ENCODE peak calls at places on chromosomes 5 and 9, in four cellular contexts. One of them, this sample, is unnamed. For H3K9me3 and H3K4me1, the result is how much of the 10 kb centered on the place peaks cover.

GRCh38 chr9:60545346-60546315 is 368.6 kb upstream of the SPATA31A5 start:
- DNase-seq in K562: no peak
- DNase-seq in hepatocyte: no peak
- DNase-seq in CD8-positive, alpha-beta memory T cell: no peak
- DNase-seq in this sample: no peak

GRCh38 chr5:154397652-154398406 is 48.0 kb upstream of the SAP30L start:
- DNase-seq in hepatocyte: no peak
- DNase-seq in K562: no peak
- DNase-seq in CD8-positive, alpha-beta memory T cell: no peak
- DNase-seq in this sample: no peak

GRCh38 chr5:140570058-140570457 is 5.4 kb downstream of the SLC35A4 start:
- DNase-seq in hepatocyte: no peak
- DNase-seq in CD8-positive, alpha-beta memory T cell: no peak
- DNase-seq in K562: no peak
- DNase-seq in this sample: no peak

GRCh38 chr9:90019596-90019995 is 414.8 kb downstream of the GADD45G start:
- DNase-seq in K562: no peak
- DNase-seq in CD8-positive, alpha-beta memory T cell: no peak
- DNase-seq in hepatocyte: no peak
- DNase-seq in this sample: no peak

GRCh38 chr5:43049216-43049615 is 9.1 kb upstream of the ANXA2R start:
- DNase-seq in hepatocyte: peak
- DNase-seq in CD8-positive, alpha-beta memory T cell: no peak
- DNase-seq in K562: no peak
- DNase-seq in this sample: no peak

GRCh38 chr9:37100750-37101149 is 19.6 kb upstream of the ZCCHC7 start:
- DNase-seq in hepatocyte: no peak
- DNase-seq in K562: no peak
- DNase-seq in CD8-positive, alpha-beta memory T cell: no peak
- DNase-seq in this sample: no peak

GRCh38 chr9:69215774-69216482 is 41.9 kb downstream of the TJP2 start:
- DNase-seq in K562: peak
- DNase-seq in CD8-positive, alpha-beta memory T cell: no peak
- DNase-seq in hepatocyte: no peak
- DNase-seq in this sample: no peak

GRCh38 chr9:88874391-88874790 is 116.9 kb upstream of the S1PR3 start:
- DNase-seq in CD8-positive, alpha-beta memory T cell: no peak
- DNase-seq in K562: peak
- DNase-seq in hepatocyte: peak
- DNase-seq in this sample: no peak

GRCh38 chr9:96462538-96462937 is 12.6 kb downstream of the HABP4 start:
- DNase-seq in hepatocyte: no peak
- DNase-seq in CD8-positive, alpha-beta memory T cell: no peak
- DNase-seq in K562: no peak
- DNase-seq in this sample: no peak

GRCh38 chr9:111038336-111039202 is at the start of gene LPAR1:
- DNase-seq in CD8-positive, alpha-beta memory T cell: no peak
- DNase-seq in hepatocyte: peak
- DNase-seq in K562: no peak
- DNase-seq in this sample: no peak

GRCh38 chr9:3507395-3508077 is 18.3 kb downstream of the RFX3 start:
- DNase-seq in K562: peak
- DNase-seq in hepatocyte: no peak
- DNase-seq in CD8-positive, alpha-beta memory T cell: no peak
- DNase-seq in this sample: no peak

GRCh38 chr5:62212648-62213047 is 93.4 kb upstream of the KIF2A start:
- DNase-seq in K562: no peak
- DNase-seq in hepatocyte: no peak
- DNase-seq in CD8-positive, alpha-beta memory T cell: no peak
- DNase-seq in this sample: no peak

GRCh38 chr5:41921166-41921565 is 3.9 kb upstream of the FBXO4 start:
- DNase-seq in hepatocyte: no peak
- DNase-seq in CD8-positive, alpha-beta memory T cell: no peak
- DNase-seq in K562: no peak
- DNase-seq in this sample: no peak

GRCh38 chr9:125609744-125610143 is 97.3 kb downstream of the MAPKAP1 start:
- DNase-seq in K562: no peak
- DNase-seq in hepatocyte: no peak
- DNase-seq in CD8-positive, alpha-beta memory T cell: no peak
- DNase-seq in this sample: no peak

GRCh38 chr5:170105643-170106611 is at the start of gene FOXI1:
- DNase-seq in CD8-positive, alpha-beta memory T cell: no peak
- DNase-seq in hepatocyte: no peak
- DNase-seq in K562: no peak
- DNase-seq in this sample: no peak

GRCh38 chr9:87109182-87109581 is 161.9 kb upstream of the GAS1 start:
- DNase-seq in CD8-positive, alpha-beta memory T cell: no peak
- DNase-seq in K562: no peak
- DNase-seq in hepatocyte: no peak
- DNase-seq in this sample: no peak

GRCh38 chr5:81657386-81657785 is 93.5 kb downstream of the SSBP2 start:
- DNase-seq in K562: peak
- DNase-seq in hepatocyte: peak
- DNase-seq in CD8-positive, alpha-beta memory T cell: no peak
- DNase-seq in this sample: no peak

GRCh38 chr9:128127990-128128835 is 684 bp upstream of the PTGES2 start:
- DNase-seq in K562: peak
- DNase-seq in hepatocyte: peak
- DNase-seq in CD8-positive, alpha-beta memory T cell: peak
- DNase-seq in this sample: peak

GRCh38 chr5:142015781-142016533 is 3.1 kb upstream of the GNPDA1 start:
- DNase-seq in hepatocyte: peak
- DNase-seq in CD8-positive, alpha-beta memory T cell: peak
- DNase-seq in K562: no peak
- DNase-seq in this sample: no peak

GRCh38 chr5:9712506-9713285 is 82.5 kb upstream of the TAS2R1 start:
- DNase-seq in K562: no peak
- DNase-seq in CD8-positive, alpha-beta memory T cell: no peak
- DNase-seq in hepatocyte: peak
- DNase-seq in this sample: no peak

GRCh38 chr5:174094857-174095606 is 49.5 kb downstream of the NSG2 start:
- DNase-seq in K562: no peak
- DNase-seq in CD8-positive, alpha-beta memory T cell: no peak
- DNase-seq in hepatocyte: no peak
- DNase-seq in this sample: no peak

GRCh38 chr9:10339152-10339551 is 273.6 kb downstream of the PTPRD start:
- DNase-seq in hepatocyte: no peak
- DNase-seq in CD8-positive, alpha-beta memory T cell: no peak
- DNase-seq in K562: no peak
- DNase-seq in this sample: no peak
- H3K27ac ChIP-seq in hepatocyte: no peak
- H3K27ac ChIP-seq in CD8-positive, alpha-beta memory T cell: no peak
- H3K27ac ChIP-seq in K562: no peak
- H3K27ac ChIP-seq in this sample: no peak

GRCh38 chr9:122420315-122420714 is 49.5 kb downstream of the PTGS1 start:
- DNase-seq in K562: no peak
- DNase-seq in hepatocyte: no peak
- DNase-seq in CD8-positive, alpha-beta memory T cell: no peak
- DNase-seq in this sample: no peak
- H3K9me3 ChIP-seq in K562: under half
- H3K9me3 ChIP-seq in hepatocyte: under half
- H3K9me3 ChIP-seq in CD8-positive, alpha-beta memory T cell: under half
- H3K9me3 ChIP-seq in this sample: under half

GRCh38 chr5:57492632-57493031 is 10.0 kb upstream of the ACTBL2 start:
- DNase-seq in CD8-positive, alpha-beta memory T cell: no peak
- DNase-seq in hepatocyte: no peak
- DNase-seq in K562: no peak
- DNase-seq in this sample: no peak

GRCh38 chr5:57495285-57495684 is 12.7 kb upstream of the ACTBL2 start:
- DNase-seq in CD8-positive, alpha-beta memory T cell: no peak
- DNase-seq in hepatocyte: no peak
- DNase-seq in K562: no peak
- DNase-seq in this sample: no peak

GRCh38 chr5:57491369-57491965 is 8.9 kb upstream of the ACTBL2 start:
- DNase-seq in hepatocyte: no peak
- DNase-seq in CD8-positive, alpha-beta memory T cell: no peak
- DNase-seq in K562: peak
- DNase-seq in this sample: no peak

GRCh38 chr5:57494104-57495098 is 11.8 kb upstream of the ACTBL2 start:
- DNase-seq in CD8-positive, alpha-beta memory T cell: no peak
- DNase-seq in K562: peak
- DNase-seq in hepatocyte: peak
- DNase-seq in this sample: peak

DNA sequence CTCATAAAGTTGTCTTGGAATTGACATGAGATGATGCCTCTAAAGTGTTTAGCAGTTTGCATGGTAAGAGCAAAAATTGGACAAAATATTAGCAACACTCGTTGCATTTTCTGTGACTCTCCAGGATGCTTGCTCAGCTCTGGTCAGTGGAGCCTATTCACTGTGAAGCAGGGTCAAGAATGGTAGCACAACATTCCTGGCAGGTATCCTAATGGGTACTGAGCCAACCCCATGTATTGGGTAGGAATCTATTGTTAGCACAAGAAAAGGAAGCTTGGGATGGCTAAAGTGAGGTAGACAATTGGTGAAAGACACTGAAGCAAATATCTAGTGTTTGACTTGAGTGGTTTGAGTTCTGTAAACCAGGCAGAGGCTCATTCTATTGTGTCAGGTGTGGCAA is 10.4 kb upstream of the ACTBL2 start:
- DNase-seq in K562: no peak
- DNase-seq in hepatocyte: no peak
- DNase-seq in CD8-positive, alpha-beta memory T cell: no peak
- DNase-seq in this sample: no peak
- H3K4me1 ChIP-seq in K562: under half
- H3K4me1 ChIP-seq in hepatocyte: under half
- H3K4me1 ChIP-seq in CD8-positive, alpha-beta memory T cell: under half
- H3K4me1 ChIP-seq in this sample: under half

DNA sequence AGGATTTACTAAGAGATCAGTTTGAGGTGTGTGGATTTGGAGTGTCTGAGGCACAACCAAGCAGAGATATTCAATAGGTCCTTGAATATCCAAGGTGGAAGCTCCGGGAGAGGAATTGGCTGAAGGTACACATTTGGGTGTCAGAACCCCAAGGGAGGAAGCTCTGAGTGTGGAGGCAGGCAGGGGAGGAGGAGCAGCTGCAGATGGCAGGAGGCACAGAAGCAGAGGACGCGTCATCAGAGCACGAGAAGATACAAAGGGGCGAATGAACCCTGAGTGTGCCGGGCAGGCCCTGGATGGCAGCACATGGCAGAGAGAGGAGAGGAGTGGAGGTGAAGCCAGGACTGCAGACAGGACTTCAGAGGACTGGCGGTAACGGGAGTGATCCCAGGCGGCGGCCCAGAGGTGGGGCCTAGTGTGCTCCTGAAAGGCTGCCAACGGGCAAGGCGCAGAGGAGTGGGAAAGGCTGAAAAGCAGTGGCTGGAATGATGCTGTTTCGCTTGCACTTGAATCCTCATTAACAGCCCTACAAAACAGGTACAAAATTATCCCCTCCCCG is 179.8 kb downstream of the FANCC start:
- DNase-seq in K562: no peak
- DNase-seq in hepatocyte: no peak
- DNase-seq in CD8-positive, alpha-beta memory T cell: no peak
- DNase-seq in this sample: no peak
- H3K27ac ChIP-seq in K562: no peak
- H3K27ac ChIP-seq in hepatocyte: no peak
- H3K27ac ChIP-seq in CD8-positive, alpha-beta memory T cell: no peak
- H3K27ac ChIP-seq in this sample: no peak

GRCh38 chr9:138112090-138112748 is 234.6 kb downstream of the CACNA1B start:
- DNase-seq in hepatocyte: no peak
- DNase-seq in CD8-positive, alpha-beta memory T cell: no peak
- DNase-seq in K562: no peak
- DNase-seq in this sample: no peak
- H3K9me3 ChIP-seq in hepatocyte: under half
- H3K9me3 ChIP-seq in CD8-positive, alpha-beta memory T cell: under half
- H3K9me3 ChIP-seq in K562: under half
- H3K9me3 ChIP-seq in this sample: under half

DNA sequence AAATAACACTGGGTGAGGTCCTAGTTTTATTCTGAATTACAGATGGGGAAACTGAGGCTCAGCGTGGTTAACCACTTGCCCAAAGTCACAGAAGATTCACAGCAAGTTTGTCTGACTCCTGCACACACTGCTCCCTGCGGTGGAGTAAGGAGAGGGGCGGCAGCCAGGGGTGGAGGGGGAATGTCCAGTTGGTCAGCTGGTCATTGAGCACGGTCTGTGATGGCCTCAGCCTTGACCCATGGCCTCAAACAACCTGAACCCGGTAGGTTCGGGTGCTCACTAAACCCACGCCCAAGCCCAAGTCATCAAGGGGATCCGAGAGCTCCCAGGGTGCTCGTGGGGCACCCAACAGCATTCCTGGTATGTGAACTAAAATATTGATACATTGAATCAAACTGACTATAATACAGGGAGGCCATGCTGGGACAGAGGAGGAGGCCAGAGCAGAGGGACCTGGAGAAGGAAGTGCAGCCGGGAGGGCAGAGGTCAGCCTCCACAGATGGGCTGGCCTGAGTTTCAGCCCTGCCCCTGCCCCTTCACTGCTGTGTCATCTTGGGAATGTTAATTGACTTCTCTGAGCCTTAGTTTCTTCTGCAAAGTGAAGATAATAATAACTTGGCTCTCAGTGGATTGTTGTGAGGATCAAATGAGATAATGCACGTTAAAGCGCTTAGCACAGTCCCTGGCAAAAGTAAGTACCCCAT is 3.6 kb upstream of the IL17B start:
- DNase-seq in hepatocyte: no peak
- DNase-seq in K562: no peak
- DNase-seq in CD8-positive, alpha-beta memory T cell: no peak
- DNase-seq in this sample: no peak
- H3K4me1 ChIP-seq in hepatocyte: under half
- H3K4me1 ChIP-seq in K562: under half
- H3K4me1 ChIP-seq in CD8-positive, alpha-beta memory T cell: under half
- H3K4me1 ChIP-seq in this sample: half or more